ENCODE peak calls at places on chromosomes 4 and X, in five cellular contexts. I is AG04450, Z is heart left ventricle, H is GM13977, D is lower lobe of right lung. S is an unnamed sample.

GRCh38 chrX:21929209-21929608 is 11.3 kb upstream of the SMS start:
- DNase-seq in I (no peak), H (no peak), Z (no peak), D (no peak), S (no peak)

GRCh38 chr4:68724426-68724825 is 54.0 kb upstream of the UGT2B15 start:
- DNase-seq in I (no peak), D (no peak), Z (no peak), H (no peak), S (no peak)

GRCh38 chr4:164876680-164877324 is at the start of gene APELA:
- DNase-seq in I (no peak), Z (no peak), H (no peak), D (no peak), S (no peak)

GRCh38 chrX:2474963-2475726 is 25.6 kb downstream of the DHRSX start:
- DNase-seq in D (peak; percentile 30), I (no peak), Z (peak; percentile 32), H (no peak), S (no peak)

GRCh38 chrX:56745019-56745418 is 16.0 kb downstream of the NBDY start:
- DNase-seq in D (no peak), I (peak; percentile 29), Z (no peak), H (no peak), S (no peak)

GRCh38 chr4:139154952-139155557 is 22.0 kb downstream of the ELF2 start:
- DNase-seq in I (no peak), Z (no peak), D (no peak), H (no peak), S (no peak)

GRCh38 chr4:108940086-108941033 is 177.5 kb upstream of the ETNPPL start:
- DNase-seq in D (no peak), H (no peak), I (no peak), Z (no peak), S (no peak)

GRCh38 chrX:10821293-10821692 is 200.9 kb upstream of the MID1 start:
- DNase-seq in Z (no peak), D (no peak), H (no peak), I (no peak), S (no peak)

GRCh38 chr4:74097631-74098550 is 1.1 kb downstream of the CXCL2 start:
- DNase-seq in D (no peak), I (no peak), Z (no peak), H (no peak), S (no peak)

GRCh38 chr4:142697303-142697702 is 148.8 kb downstream of the INPP4B start:
- DNase-seq in H (no peak), D (no peak), I (no peak), Z (no peak), S (no peak)

GRCh38 chrX:5458300-5458699 is 770.4 kb downstream of the NLGN4X start:
- DNase-seq in H (no peak), Z (no peak), D (no peak), I (no peak), S (no peak)
- TF ChIP-seq CTCF in H (no peak), Z (no peak), D (no peak), I (no peak), S (no peak)

GRCh38 chr4:153207027-153207426 is 2.8 kb downstream of the TRIM2 start:
- DNase-seq in D (no peak), Z (no peak), H (no peak), I (no peak), S (no peak)

GRCh38 chr4:153204247-153205027 is at the start of gene TRIM2:
- DNase-seq in Z (peak; percentile 72), H (no peak), I (no peak), D (peak; percentile 72), S (no peak)

GRCh38 chr4:153205757-153206156 is 1.5 kb downstream of the TRIM2 start:
- DNase-seq in H (no peak), I (no peak), Z (no peak), D (no peak), S (no peak)

GRCh38 chr4:153206534-153206933 is 2.3 kb downstream of the TRIM2 start:
- DNase-seq in D (no peak), I (no peak), Z (no peak), H (no peak), S (no peak)

GRCh38 chr4:153205028-153205648 is 895 bp downstream of the TRIM2 start:
- DNase-seq in I (no peak), H (no peak), D (no peak), Z (no peak), S (no peak)
- TF ChIP-seq CTCF in I (no peak), H (no peak), D (no peak), Z (no peak), S (no peak)

DNA sequence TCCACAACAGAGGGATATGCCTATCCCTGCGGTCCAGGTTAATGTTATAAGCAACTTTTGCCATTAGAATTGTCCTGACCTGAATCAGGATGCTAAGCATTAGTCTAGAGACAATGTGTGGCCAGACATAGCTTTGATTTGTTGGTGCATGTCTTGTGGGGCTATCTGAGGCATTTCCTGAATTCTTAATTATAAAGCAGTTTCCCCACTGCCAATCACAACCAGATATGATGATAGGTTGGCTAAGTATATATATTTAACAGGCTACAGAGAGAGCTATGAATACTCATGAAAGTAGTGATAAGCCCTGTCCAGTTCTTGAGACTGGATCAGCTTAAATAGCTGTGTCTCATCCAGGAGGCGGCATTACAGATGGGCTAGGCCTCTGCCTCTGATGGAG is 37.8 kb upstream of the ZNF81 start:
- DNase-seq in H (no peak), Z (no peak), D (no peak), I (no peak), S (no peak)
- TF ChIP-seq CTCF in H (no peak), Z (no peak), D (no peak), I (no peak), S (no peak)

GRCh38 chr4:42750831-42751230 is 93.9 kb upstream of the ATP8A1 start:
- DNase-seq in D (no peak), Z (no peak), H (no peak), I (no peak), S (no peak)

GRCh38 chr4:42750091-42750490 is 93.2 kb upstream of the ATP8A1 start:
- DNase-seq in I (no peak), D (no peak), Z (no peak), H (no peak), S (no peak)
- TF ChIP-seq CTCF in I (no peak), D (peak; percentile 35), Z (peak; percentile 47), H (peak; percentile 54), S (no peak)

GRCh38 chrX:47202316-47202715 is 8.7 kb downstream of the UBA1 start:
- DNase-seq in Z (no peak), I (no peak), D (no peak), H (no peak), S (no peak)

GRCh38 chrX:47208108-47208507 is 10.4 kb upstream of the CDK16 start:
- DNase-seq in I (no peak), H (no peak), Z (no peak), D (no peak), S (no peak)

GRCh38 chrX:47206316-47206715 is 12.2 kb upstream of the CDK16 start:
- DNase-seq in Z (no peak), D (no peak), H (no peak), I (no peak), S (no peak)

GRCh38 chrX:47202877-47203276 is 9.2 kb downstream of the UBA1 start:
- DNase-seq in Z (no peak), I (no peak), H (no peak), D (no peak), S (no peak)

DNA sequence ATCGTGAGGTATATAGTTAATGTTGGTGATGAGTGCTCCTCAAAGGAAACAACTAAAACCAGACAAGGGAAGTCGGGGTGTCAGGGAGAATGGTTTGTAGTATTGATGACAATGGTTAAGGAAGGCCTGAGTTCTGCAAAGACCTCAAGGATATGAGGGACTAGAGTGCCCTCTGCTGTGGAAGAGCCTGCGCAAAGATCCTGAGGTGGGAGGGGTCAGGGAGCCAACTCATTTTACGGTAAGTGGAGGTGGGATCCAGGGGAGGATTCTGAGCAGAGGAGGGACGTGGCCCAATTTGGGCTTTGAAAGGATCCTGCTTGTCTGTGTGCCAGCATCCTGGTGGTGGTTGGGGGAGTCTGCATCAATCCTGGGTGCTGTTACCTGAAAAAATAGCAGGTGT is 11.3 kb downstream of the UBA1 start:
- DNase-seq in Z (no peak), D (no peak), H (no peak), I (no peak), S (no peak)
- TF ChIP-seq CTCF in Z (no peak), D (no peak), H (no peak), I (no peak), S (no peak)

DNA sequence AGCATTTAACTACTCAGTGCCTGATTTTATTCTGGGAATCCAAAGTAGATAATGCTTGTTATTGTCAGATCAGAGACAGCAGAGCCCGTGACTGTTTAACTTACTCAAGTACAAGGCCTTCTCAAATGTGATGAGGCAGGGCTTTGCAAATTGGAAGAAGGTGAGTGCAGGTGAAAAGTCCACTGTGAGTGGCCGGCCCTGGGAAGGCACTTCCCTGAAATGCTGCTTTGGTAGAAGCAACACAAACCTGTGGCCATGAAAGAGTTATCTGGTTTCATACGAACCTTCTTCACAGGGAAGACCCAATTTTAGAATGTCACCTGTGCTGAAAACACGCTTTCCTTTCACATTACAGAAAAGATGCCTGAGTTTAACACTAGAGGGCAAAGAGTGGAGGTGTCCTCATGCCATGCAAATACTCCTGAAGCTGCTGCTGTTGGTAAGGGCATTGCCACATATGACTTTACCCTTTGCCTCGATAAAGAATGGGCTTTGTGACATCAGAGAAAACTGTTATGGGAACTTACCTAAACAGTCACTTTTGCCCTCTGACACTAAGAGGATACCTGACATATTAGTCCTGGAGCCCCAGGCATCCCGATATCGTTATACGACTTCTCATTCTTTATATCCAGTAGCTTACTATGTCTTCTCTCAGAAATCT is 8.0 kb downstream of the PPARGC1A start:
- DNase-seq in Z (no peak), I (no peak), D (no peak), H (no peak), S (no peak)
- TF ChIP-seq CTCF in Z (no peak), I (peak; percentile 8), D (no peak), H (no peak), S (no peak)

GRCh38 chrX:23907106-23907495 is 637 bp downstream of the APOO start:
- DNase-seq in Z (no peak), D (no peak), I (no peak), H (no peak), S (no peak)

GRCh38 chrX:23911436-23911835 is 3.6 kb downstream of the CXorf58 start:
- DNase-seq in Z (no peak), H (no peak), D (no peak), I (no peak), S (no peak)

GRCh38 chrX:23904096-23904495 is 3.6 kb downstream of the APOO start:
- DNase-seq in Z (no peak), H (no peak), I (no peak), D (no peak), S (no peak)

GRCh38 chrX:23907496-23908218 is at the start of the genes APOO and CXorf58:
- DNase-seq in D (peak; percentile 95), H (peak; percentile 91), I (peak; percentile 77), Z (peak; percentile 96), S (peak; percentile 84)

GRCh38 chrX:23908219-23909003 is 605 bp downstream of the CXorf58 start:
- DNase-seq in I (no peak), D (no peak), Z (no peak), H (peak; percentile 17), S (no peak)
- TF ChIP-seq CTCF in I (peak; percentile 39), D (no peak), Z (no peak), H (peak; percentile 31), S (peak; percentile 44)

DNA sequence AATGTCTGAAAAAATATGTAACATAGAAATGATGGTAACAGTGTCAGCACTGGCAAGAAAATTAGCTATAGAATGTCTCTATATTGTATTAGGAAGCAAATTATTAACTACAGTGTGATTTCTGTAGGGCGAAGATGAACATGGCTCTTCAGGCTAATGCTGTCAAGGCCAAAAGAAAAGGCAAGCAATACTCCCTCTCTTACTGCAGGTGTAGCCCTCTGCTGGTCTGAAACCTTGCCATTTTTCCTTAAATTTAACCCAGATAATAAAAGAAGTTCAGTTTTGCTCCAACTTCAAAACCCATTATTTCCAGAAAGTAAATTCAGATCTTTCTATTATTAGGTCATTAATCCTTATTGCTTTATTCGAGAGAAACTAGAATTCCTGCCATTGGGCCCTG is 215.9 kb downstream of the LRBA start:
- DNase-seq in H (no peak), Z (no peak), I (no peak), D (no peak), S (no peak)
- TF ChIP-seq CTCF in H (no peak), Z (no peak), I (peak; percentile 32), D (no peak), S (no peak)

S was measured in CD14-positive monocyte.